ENCODE peak calls at places on chromosomes 1 and 21, in ten cellular contexts. J is activated CD4-positive, alpha-beta T cell treated with anti-CD3 and anti-CD28 coated beads, Interleukin-2, amount 50 U/mL, for 24 hours; W is NCI-H1694 treated with DMSO at 0.1 percent for 48 hours; M is RWPE1; R is T-helper 2 cell; K is brain microvascular endothelial cell; L is left ventricle myocardium inferior; B is NCI-H69; Z is stimulated activated CD4-positive, alpha-beta T cell treated with anti-CD3 and anti-CD28 coated beads, Interleukin-4, amount 100 ng/mL, for 48 hours; E is nephron progenitor cell. I is an unnamed sample.

GRCh38 chr1:99560192-99561040 is 85.5 kb upstream of the PALMD start:
- DNase-seq in M (no peak), L (no peak), B (no peak), J (no peak), W (no peak), K (no peak), E (no peak), Z (no peak), R (no peak), I (no peak)

GRCh38 chr1:162502077-162502476 is 4.5 kb downstream of the UHMK1 start:
- DNase-seq in W (no peak), J (no peak), B (no peak), M (no peak), E (no peak), R (no peak), Z (no peak), K (no peak), L (no peak), I (no peak)

GRCh38 chr1:1926886-1927660 is 8.0 kb upstream of the TMEM52 start:
- DNase-seq in Z (no peak), B (no peak), E (no peak), W (no peak), M (no peak), R (no peak), L (no peak), K (no peak), J (no peak), I (no peak)

GRCh38 chr1:18882511-18882910 is 19.8 kb downstream of the ALDH4A1 start:
- DNase-seq in Z (no peak), J (no peak), L (no peak), B (no peak), K (no peak), E (no peak), M (no peak), R (no peak), W (no peak), I (no peak)

GRCh38 chr1:228463559-228464455 is 23.4 kb upstream of the RNF187 start:
- DNase-seq in B (peak; percentile 70), Z (peak; percentile 60), E (peak; percentile 64), L (no peak), K (no peak), M (no peak), J (peak; percentile 16), R (no peak), W (no peak), I (peak; percentile 25)

GRCh38 chr1:46411601-46412341 is 17.7 kb downstream of the FAAH start:
- DNase-seq in Z (peak; percentile 44), B (no peak), L (no peak), W (no peak), E (peak; percentile 29), J (no peak), K (no peak), R (no peak), M (no peak), I (no peak)

GRCh38 chr1:211326140-211326527 is 499 bp upstream of the TRAF5 start:
- DNase-seq in E (no peak), Z (no peak), K (no peak), B (no peak), L (no peak), M (no peak), J (no peak), R (no peak), W (no peak), I (no peak)

GRCh38 chr1:64323054-64323453 is 119.6 kb downstream of the UBE2U start:
- DNase-seq in W (no peak), B (no peak), M (no peak), E (no peak), J (no peak), L (no peak), R (no peak), K (no peak), Z (no peak), I (no peak)

GRCh38 chr1:1393428-1393827 is 5.7 kb downstream of the CCNL2 start:
- DNase-seq in B (no peak), L (no peak), R (no peak), M (no peak), J (no peak), E (no peak), W (no peak), Z (no peak), K (no peak), I (no peak)

GRCh38 chr1:204564835-204565234 is 48.6 kb downstream of the MDM4 start:
- DNase-seq in E (no peak), K (no peak), Z (no peak), J (no peak), B (no peak), M (no peak), W (no peak), R (no peak), L (no peak), I (no peak)

GRCh38 chr21:32335601-32336575 is 37.2 kb downstream of the MRAP start:
- DNase-seq in B (peak; percentile 20), Z (no peak), E (no peak), K (peak; percentile 27), W (peak; percentile 64), R (no peak), L (no peak), J (no peak), M (no peak), I (no peak)

GRCh38 chr1:204829133-204829532 is 41.5 kb upstream of the NFASC start:
- DNase-seq in M (no peak), E (no peak), L (no peak), Z (no peak), K (no peak), J (no peak), W (no peak), R (no peak), B (peak; percentile 63), I (no peak)

GRCh38 chr1:15956150-15956549 is 19.8 kb downstream of the ZBTB17 start:
- DNase-seq in W (no peak), M (no peak), K (no peak), L (no peak), E (no peak), B (no peak), R (no peak), J (no peak), Z (no peak), I (no peak)

GRCh38 chr21:33290441-33290840 is 24.3 kb downstream of the IL10RB start:
- DNase-seq in K (no peak), B (peak; percentile 93), M (no peak), Z (no peak), E (no peak), R (no peak), J (no peak), W (no peak), L (no peak), I (no peak)

GRCh38 chr1:24180676-24181075 is 6.4 kb downstream of the IFNLR1 start:
- DNase-seq in L (no peak), Z (no peak), R (no peak), J (no peak), B (no peak), E (no peak), K (no peak), W (no peak), M (no peak), I (no peak)

GRCh38 chr21:39169906-39170305 is 13.3 kb downstream of the PSMG1 start:
- DNase-seq in W (no peak), L (no peak), R (no peak), M (no peak), J (no peak), E (no peak), K (no peak), Z (no peak), B (no peak), I (no peak)

GRCh38 chr1:199038188-199038587 is 399.3 kb downstream of the PTPRC start:
- DNase-seq in W (no peak), E (no peak), Z (no peak), L (no peak), B (peak; percentile 98), K (no peak), J (no peak), M (no peak), R (no peak), I (no peak)

GRCh38 chr1:219988387-219988786 is 57.9 kb downstream of the EPRS1 start:
- DNase-seq in K (no peak), Z (no peak), B (no peak), L (no peak), R (no peak), M (no peak), W (no peak), J (no peak), E (no peak), I (no peak)

GRCh38 chr1:64938991-64939390 is 27.4 kb downstream of the JAK1 start:
- DNase-seq in B (no peak), W (no peak), E (no peak), L (no peak), M (no peak), K (no peak), J (no peak), Z (no peak), R (no peak), I (no peak)

GRCh38 chr1:59123081-59123675 is 173.7 kb upstream of the FGGY start:
- DNase-seq in E (no peak), M (no peak), R (no peak), L (no peak), Z (no peak), B (no peak), K (peak; percentile 82), J (no peak), W (no peak), I (no peak)

GRCh38 chr1:12063141-12064072 is at the start of gene TNFRSF8:
- DNase-seq in J (no peak), W (no peak), R (no peak), M (no peak), L (no peak), Z (no peak), E (no peak), B (peak; percentile 42), K (peak; percentile 12), I (no peak)